ENCODE peak calls at places on chromosomes 3 and 15, in seven cellular contexts. One of them, this sample, is unnamed.
A peak's percentile ranks its signal among the peaks of the same experiment; 100 is the strongest.

GRCh38 chr3:32249184-32249782 is 10.8 kb downstream of the CMTM8 start:
- DNase-seq in fibroblast of mammary gland: peak; percentile 96
- DNase-seq in AG10803: peak; percentile 77
- DNase-seq in brain microvascular endothelial cell: peak; percentile 76
- DNase-seq in ovary: no peak
- DNase-seq in aorta: no peak
- DNase-seq in A549: no peak
- DNase-seq in this sample: no peak

GRCh38 chr3:42831321-42831713 is 22.1 kb downstream of the ACKR2 start:
- DNase-seq in fibroblast of mammary gland: peak; percentile 59
- DNase-seq in AG10803: peak; percentile 43
- DNase-seq in ovary: peak; percentile 41
- DNase-seq in aorta: peak; percentile 85
- DNase-seq in A549: peak; percentile 18
- DNase-seq in brain microvascular endothelial cell: peak; percentile 52
- DNase-seq in this sample: peak; percentile 83

GRCh38 chr15:46654993-46655392 is 1020.2 kb downstream of the SQOR start:
- DNase-seq in A549: no peak
- DNase-seq in fibroblast of mammary gland: peak; percentile 3
- DNase-seq in aorta: no peak
- DNase-seq in AG10803: no peak
- DNase-seq in ovary: no peak
- DNase-seq in brain microvascular endothelial cell: no peak
- DNase-seq in this sample: no peak

GRCh38 chr3:12175137-12175593 is 16.5 kb upstream of the TIMP4 start:
- DNase-seq in fibroblast of mammary gland: peak; percentile 65
- DNase-seq in AG10803: peak; percentile 40
- DNase-seq in aorta: no peak
- DNase-seq in ovary: no peak
- DNase-seq in A549: no peak
- DNase-seq in brain microvascular endothelial cell: peak; percentile 19
- DNase-seq in this sample: no peak

GRCh38 chr3:75951941-75952340 is 166.6 kb upstream of the ZNF717 start:
- DNase-seq in brain microvascular endothelial cell: peak; percentile 1
- DNase-seq in aorta: no peak
- DNase-seq in AG10803: no peak
- DNase-seq in A549: no peak
- DNase-seq in ovary: no peak
- DNase-seq in fibroblast of mammary gland: no peak
- DNase-seq in this sample: no peak

GRCh38 chr15:64673866-64674265 is 101.5 kb downstream of the RBPMS2 start:
- DNase-seq in fibroblast of mammary gland: no peak
- DNase-seq in aorta: no peak
- DNase-seq in A549: no peak
- DNase-seq in ovary: peak; percentile 56
- DNase-seq in AG10803: no peak
- DNase-seq in brain microvascular endothelial cell: no peak
- DNase-seq in this sample: no peak

GRCh38 chr15:29102911-29103824 is 166.5 kb downstream of the NSMCE3 start:
- DNase-seq in brain microvascular endothelial cell: no peak
- DNase-seq in ovary: peak; percentile 60
- DNase-seq in AG10803: peak; percentile 31
- DNase-seq in fibroblast of mammary gland: peak; percentile 44
- DNase-seq in A549: no peak
- DNase-seq in aorta: no peak
- DNase-seq in this sample: no peak

GRCh38 chr15:89492934-89493631 is 3.3 kb downstream of the RHCG start:
- DNase-seq in aorta: no peak
- DNase-seq in ovary: no peak
- DNase-seq in fibroblast of mammary gland: no peak
- DNase-seq in AG10803: no peak
- DNase-seq in A549: no peak
- DNase-seq in brain microvascular endothelial cell: no peak
- DNase-seq in this sample: peak; percentile 66

GRCh38 chr3:172147113-172147818 is 107.9 kb downstream of the FNDC3B start:
- DNase-seq in aorta: no peak
- DNase-seq in A549: no peak
- DNase-seq in brain microvascular endothelial cell: no peak
- DNase-seq in fibroblast of mammary gland: no peak
- DNase-seq in ovary: no peak
- DNase-seq in AG10803: no peak
- DNase-seq in this sample: no peak

GRCh38 chr3:172312006-172312405 is 136.2 kb downstream of the GHSR start:
- DNase-seq in ovary: no peak
- DNase-seq in A549: no peak
- DNase-seq in AG10803: peak; percentile 93
- DNase-seq in aorta: no peak
- DNase-seq in brain microvascular endothelial cell: no peak
- DNase-seq in fibroblast of mammary gland: peak; percentile 53
- DNase-seq in this sample: no peak

GRCh38 chr15:36370735-36371115 is 208.7 kb upstream of the CDIN1 start:
- DNase-seq in ovary: no peak
- DNase-seq in fibroblast of mammary gland: peak; percentile 93
- DNase-seq in brain microvascular endothelial cell: no peak
- DNase-seq in aorta: no peak
- DNase-seq in AG10803: peak; percentile 83
- DNase-seq in A549: no peak
- DNase-seq in this sample: no peak

GRCh38 chr15:32888221-32888761 is 170.5 kb downstream of the GREM1 start:
- DNase-seq in A549: no peak
- DNase-seq in aorta: no peak
- DNase-seq in ovary: no peak
- DNase-seq in AG10803: peak; percentile 92
- DNase-seq in brain microvascular endothelial cell: no peak
- DNase-seq in fibroblast of mammary gland: peak; percentile 59
- DNase-seq in this sample: no peak

GRCh38 chr15:43922021-43922420 is 95.2 kb downstream of the WDR76 start:
- DNase-seq in A549: no peak
- DNase-seq in AG10803: no peak
- DNase-seq in fibroblast of mammary gland: peak; percentile 34
- DNase-seq in ovary: no peak
- DNase-seq in brain microvascular endothelial cell: peak; percentile 20
- DNase-seq in aorta: no peak
- DNase-seq in this sample: no peak

GRCh38 chr3:87361956-87362355 is 85.6 kb upstream of the POU1F1 start:
- DNase-seq in A549: no peak
- DNase-seq in brain microvascular endothelial cell: no peak
- DNase-seq in AG10803: no peak
- DNase-seq in fibroblast of mammary gland: no peak
- DNase-seq in ovary: no peak
- DNase-seq in aorta: no peak
- DNase-seq in this sample: no peak

GRCh38 chr3:195768831-195769303 is 42.9 kb downstream of the MUC4 start:
- DNase-seq in fibroblast of mammary gland: peak; percentile 23
- DNase-seq in ovary: no peak
- DNase-seq in aorta: peak; percentile 29
- DNase-seq in AG10803: no peak
- DNase-seq in A549: no peak
- DNase-seq in brain microvascular endothelial cell: no peak
- DNase-seq in this sample: no peak

GRCh38 chr3:184801241-184801640 is 10.7 kb upstream of the VPS8 start:
- DNase-seq in A549: no peak
- DNase-seq in aorta: no peak
- DNase-seq in brain microvascular endothelial cell: no peak
- DNase-seq in AG10803: peak; percentile 43
- DNase-seq in fibroblast of mammary gland: no peak
- DNase-seq in ovary: no peak
- DNase-seq in this sample: no peak

GRCh38 chr15:23642413-23643044 is 5.1 kb downstream of the MAGEL2 start:
- DNase-seq in fibroblast of mammary gland: peak; percentile 62
- DNase-seq in ovary: peak; percentile 61
- DNase-seq in A549: peak; percentile 10
- DNase-seq in aorta: no peak
- DNase-seq in AG10803: peak; percentile 51
- DNase-seq in brain microvascular endothelial cell: peak; percentile 10
- DNase-seq in this sample: no peak

GRCh38 chr3:30393079-30393478 is 213.3 kb upstream of the TGFBR2 start:
- DNase-seq in AG10803: no peak
- DNase-seq in aorta: no peak
- DNase-seq in brain microvascular endothelial cell: no peak
- DNase-seq in A549: no peak
- DNase-seq in ovary: no peak
- DNase-seq in fibroblast of mammary gland: no peak
- DNase-seq in this sample: no peak

GRCh38 chr15:97014001-97014400 is 683.5 kb downstream of the NR2F2 start:
- DNase-seq in fibroblast of mammary gland: no peak
- DNase-seq in brain microvascular endothelial cell: no peak
- DNase-seq in AG10803: no peak
- DNase-seq in aorta: no peak
- DNase-seq in ovary: no peak
- DNase-seq in A549: no peak
- DNase-seq in this sample: no peak

GRCh38 chr3:187744169-187745151 is 808 bp downstream of the BCL6 start:
- DNase-seq in AG10803: peak; percentile 53
- DNase-seq in aorta: peak; percentile 75
- DNase-seq in ovary: peak; percentile 81
- DNase-seq in fibroblast of mammary gland: peak; percentile 36
- DNase-seq in brain microvascular endothelial cell: peak; percentile 43
- DNase-seq in A549: peak; percentile 15
- DNase-seq in this sample: no peak

GRCh38 chr3:184540777-184541681 is 20.6 kb upstream of the EPHB3 start:
- DNase-seq in aorta: peak; percentile 69
- DNase-seq in AG10803: no peak
- DNase-seq in fibroblast of mammary gland: peak; percentile 38
- DNase-seq in ovary: peak; percentile 59
- DNase-seq in A549: peak; percentile 36
- DNase-seq in brain microvascular endothelial cell: peak; percentile 16
- DNase-seq in this sample: peak; percentile 72

GRCh38 chr3:55481067-55481917 is 5.8 kb downstream of the WNT5A start:
- DNase-seq in A549: no peak
- DNase-seq in ovary: peak; percentile 62
- DNase-seq in AG10803: peak; percentile 94
- DNase-seq in aorta: no peak
- DNase-seq in brain microvascular endothelial cell: peak; percentile 59
- DNase-seq in fibroblast of mammary gland: peak; percentile 75
- DNase-seq in this sample: no peak

GRCh38 chr15:96339662-96340347 is 9.3 kb downstream of the NR2F2 start:
- DNase-seq in fibroblast of mammary gland: peak; percentile 42
- DNase-seq in A549: no peak
- DNase-seq in ovary: no peak
- DNase-seq in aorta: no peak
- DNase-seq in AG10803: no peak
- DNase-seq in brain microvascular endothelial cell: peak; percentile 3
- DNase-seq in this sample: no peak

GRCh38 chr3:46354984-46355383 is 1.1 kb downstream of the CCR2 start:
- DNase-seq in ovary: no peak
- DNase-seq in aorta: no peak
- DNase-seq in brain microvascular endothelial cell: no peak
- DNase-seq in A549: no peak
- DNase-seq in fibroblast of mammary gland: no peak
- DNase-seq in AG10803: no peak
- DNase-seq in this sample: no peak

GRCh38 chr3:131393868-131394267 is 12.3 kb downstream of the NUDT16 start:
- DNase-seq in ovary: no peak
- DNase-seq in A549: no peak
- DNase-seq in brain microvascular endothelial cell: no peak
- DNase-seq in AG10803: no peak
- DNase-seq in fibroblast of mammary gland: no peak
- DNase-seq in aorta: no peak
- DNase-seq in this sample: no peak
- H3K4me3 ChIP-seq in ovary: no peak overlapping the region
- H3K4me3 ChIP-seq in A549: no peak overlapping the region
- H3K4me3 ChIP-seq in brain microvascular endothelial cell: no peak overlapping the region
- H3K4me3 ChIP-seq in AG10803: no peak overlapping the region
- H3K4me3 ChIP-seq in fibroblast of mammary gland: no peak overlapping the region
- H3K4me3 ChIP-seq in aorta: no peak overlapping the region
- H3K4me3 ChIP-seq in this sample: no peak overlapping the region

GRCh38 chr3:110881069-110881468 is 190.5 kb upstream of the NECTIN3 start:
- DNase-seq in ovary: peak; percentile 26
- DNase-seq in brain microvascular endothelial cell: peak; percentile 6
- DNase-seq in fibroblast of mammary gland: peak; percentile 46
- DNase-seq in AG10803: peak; percentile 37
- DNase-seq in A549: no peak
- DNase-seq in aorta: peak; percentile 46
- DNase-seq in this sample: no peak

DNA sequence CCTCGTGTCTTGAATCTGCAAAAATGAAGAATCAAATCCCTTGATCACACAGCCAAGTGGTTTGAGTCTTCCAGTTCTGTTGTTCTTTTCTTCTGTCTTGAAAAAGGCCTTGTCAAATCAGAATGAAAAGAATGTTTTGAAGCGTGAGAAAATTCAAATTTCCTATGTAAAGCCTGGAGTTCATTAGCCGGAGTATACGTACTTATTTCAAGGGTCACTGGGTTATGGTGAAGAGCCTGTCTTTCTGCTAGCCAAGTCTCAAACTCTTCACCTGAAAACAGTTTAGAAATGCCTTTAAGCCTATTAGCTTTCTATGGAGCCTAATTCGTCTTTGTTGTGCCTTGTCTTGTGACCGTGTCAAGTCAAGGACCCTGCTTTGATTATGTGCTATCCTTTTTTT is 185.1 kb upstream of the NECTIN3 start:
- DNase-seq in ovary: no peak
- DNase-seq in AG10803: peak; percentile 59
- DNase-seq in A549: no peak
- DNase-seq in brain microvascular endothelial cell: no peak
- DNase-seq in aorta: no peak
- DNase-seq in fibroblast of mammary gland: no peak
- DNase-seq in this sample: no peak
- H3K4me3 ChIP-seq in ovary: no peak overlapping the region
- H3K4me3 ChIP-seq in AG10803: no peak overlapping the region
- H3K4me3 ChIP-seq in A549: no peak overlapping the region
- H3K4me3 ChIP-seq in brain microvascular endothelial cell: no peak overlapping the region
- H3K4me3 ChIP-seq in aorta: no peak overlapping the region
- H3K4me3 ChIP-seq in fibroblast of mammary gland: no peak overlapping the region
- H3K4me3 ChIP-seq in this sample: no peak overlapping the region

DNA sequence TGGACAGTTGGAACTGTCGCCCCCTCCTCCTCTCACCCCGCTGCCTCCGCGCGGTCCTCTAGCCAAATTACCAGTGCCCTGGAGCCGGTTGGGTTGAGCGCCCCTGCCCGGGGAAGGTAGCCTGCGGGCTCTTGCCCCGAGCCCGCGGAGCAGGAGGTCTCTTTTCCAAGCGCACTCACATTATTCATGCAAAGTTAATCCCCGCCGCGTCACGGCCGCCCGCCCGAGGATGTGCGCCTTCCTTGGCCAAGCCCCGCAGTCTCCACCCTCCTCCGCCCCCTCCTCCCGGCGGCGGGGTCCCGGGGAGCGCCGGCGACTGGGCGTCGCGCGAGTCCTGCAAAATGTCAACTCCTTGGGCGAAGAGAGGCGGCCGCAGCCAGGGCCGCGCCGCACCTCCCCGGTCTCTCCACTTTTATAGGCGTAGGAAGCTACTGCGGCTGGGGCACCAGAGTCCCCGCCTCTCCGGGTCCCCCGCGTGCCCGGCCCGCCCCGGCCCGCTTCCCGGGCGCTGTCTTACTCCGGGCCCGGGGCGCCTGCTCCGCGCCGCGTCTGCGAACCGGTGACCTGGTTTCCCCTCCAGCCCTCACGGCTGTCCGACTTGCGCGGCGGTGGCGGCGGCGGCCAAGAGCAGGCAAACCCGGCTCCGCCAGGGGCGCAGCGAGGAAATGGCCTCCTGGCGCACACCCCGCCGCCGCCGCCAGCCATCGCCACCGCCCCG is at the start of gene THRB:
- DNase-seq in fibroblast of mammary gland: peak; percentile 59
- DNase-seq in AG10803: peak; percentile 53
- DNase-seq in ovary: peak; percentile 56
- DNase-seq in aorta: peak; percentile 89
- DNase-seq in brain microvascular endothelial cell: no peak
- DNase-seq in A549: peak; percentile 68
- DNase-seq in this sample: peak; percentile 87
- H3K4me3 ChIP-seq in fibroblast of mammary gland: peak within 1 kb of the TSS; percentile 89
- H3K4me3 ChIP-seq in AG10803: peak within 1 kb of the TSS; percentile 76
- H3K4me3 ChIP-seq in ovary: peak within 1 kb of the TSS; percentile 88
- H3K4me3 ChIP-seq in aorta: peak within 1 kb of the TSS; percentile 76
- H3K4me3 ChIP-seq in brain microvascular endothelial cell: peak within 1 kb of the TSS; percentile 56
- H3K4me3 ChIP-seq in A549: peak within 1 kb of the TSS; percentile 93
- H3K4me3 ChIP-seq in this sample: peak within 1 kb of the TSS; percentile 94

GRCh38 chr3:186099178-186099577 is 9.7 kb downstream of the ETV5 start:
- DNase-seq in A549: no peak
- DNase-seq in brain microvascular endothelial cell: peak; percentile 74
- DNase-seq in aorta: peak; percentile 76
- DNase-seq in AG10803: peak; percentile 82
- DNase-seq in ovary: no peak
- DNase-seq in fibroblast of mammary gland: peak; percentile 74
- DNase-seq in this sample: no peak
- H3K4me3 ChIP-seq in A549: no peak overlapping the region
- H3K4me3 ChIP-seq in brain microvascular endothelial cell: no peak overlapping the region
- H3K4me3 ChIP-seq in aorta: no peak overlapping the region
- H3K4me3 ChIP-seq in AG10803: no peak overlapping the region
- H3K4me3 ChIP-seq in ovary: no peak overlapping the region
- H3K4me3 ChIP-seq in fibroblast of mammary gland: no peak overlapping the region
- H3K4me3 ChIP-seq in this sample: no peak overlapping the region